ENCODE peak calls at places on chromosome 15, in five cellular contexts. O is H9, G is upper lobe of right lung, I is testis, L is A673. U is an unnamed sample. For H3K9me3, the result is how much of the 10 kb centered on the place peaks cover.

GRCh38 chr15:27826902-27827321 is 272.2 kb downstream of the OCA2 start:
- DNase-seq in O (no peak), G (no peak), I (no peak), L (no peak), U (no peak)

GRCh38 chr15:57018151-57018550 is 99.7 kb downstream of the TCF12 start:
- DNase-seq in O (no peak), G (no peak), I (no peak), L (peak), U (no peak)

GRCh38 chr15:81061490-81062235 is 60.9 kb downstream of the TLNRD1 start:
- DNase-seq in O (peak), G (no peak), I (no peak), L (no peak), U (no peak)

GRCh38 chr15:83682476-83683162 is 28.7 kb downstream of the ADAMTSL3 start:
- DNase-seq in O (no peak), G (no peak), I (no peak), L (no peak), U (no peak)

GRCh38 chr15:77992356-77993222 is 84.9 kb downstream of the TBC1D2B start:
- DNase-seq in O (no peak), G (no peak), I (no peak), L (no peak), U (peak)

GRCh38 chr15:53976844-53977392 is 1.3 kb upstream of the UNC13C start:
- DNase-seq in O (peak), G (no peak), I (peak), L (no peak), U (no peak)

GRCh38 chr15:92291900-92292299 is 101.8 kb upstream of the ST8SIA2 start:
- DNase-seq in O (no peak), G (no peak), I (no peak), L (no peak), U (no peak)

GRCh38 chr15:68656438-68656739 is 77.6 kb downstream of the CORO2B start:
- DNase-seq in O (no peak), G (peak), I (no peak), L (no peak), U (no peak)

GRCh38 chr15:92832992-92833438 is 67.1 kb upstream of the CHD2 start:
- DNase-seq in O (no peak), G (no peak), I (no peak), L (no peak), U (no peak)

GRCh38 chr15:65738649-65739048 is 53.4 kb downstream of the DENND4A start:
- DNase-seq in O (no peak), G (no peak), I (no peak), L (no peak), U (no peak)

GRCh38 chr15:99704444-99704838 is 28.8 kb downstream of the LYSMD4 start:
- DNase-seq in O (no peak), G (no peak), I (peak), L (peak), U (no peak)

GRCh38 chr15:96838088-96838487 is 507.6 kb downstream of the NR2F2 start:
- DNase-seq in O (no peak), G (no peak), I (no peak), L (peak), U (no peak)

GRCh38 chr15:32990071-32990470 is 204.4 kb downstream of the FMN1 start:
- DNase-seq in O (no peak), G (no peak), I (no peak), L (no peak), U (no peak)

GRCh38 chr15:51647128-51647562 is 24.6 kb upstream of the DMXL2 start:
- DNase-seq in O (no peak), G (no peak), I (peak), L (peak), U (no peak)

GRCh38 chr15:74262635-74263034 is 26.5 kb downstream of the CCDC33 start:
- DNase-seq in O (no peak), G (no peak), I (no peak), L (no peak), U (no peak)

GRCh38 chr15:70181626-70182255 is 84.0 kb upstream of the TLE3 start:
- DNase-seq in O (no peak), G (no peak), I (no peak), L (no peak), U (no peak)

GRCh38 chr15:51708013-51708412 is 26.7 kb downstream of the SCG3 start:
- DNase-seq in O (no peak), G (no peak), I (no peak), L (no peak), U (no peak)

GRCh38 chr15:26634319-26634718 is 138.5 kb downstream of the GABRB3 start:
- DNase-seq in O (no peak), G (no peak), I (no peak), L (no peak), U (no peak)

GRCh38 chr15:69557340-69558137 is 104.9 kb downstream of the RPLP1 start:
- DNase-seq in O (no peak), G (no peak), I (no peak), L (peak), U (no peak)

GRCh38 chr15:85316244-85316934 is 64.0 kb upstream of the AKAP13 start:
- DNase-seq in O (no peak), G (no peak), I (no peak), L (no peak), U (no peak)

GRCh38 chr15:39296955-39297354 is 283.9 kb upstream of the THBS1 start:
- DNase-seq in O (no peak), G (no peak), I (no peak), L (no peak), U (no peak)

GRCh38 chr15:38217788-38218609 is 34.6 kb upstream of the SPRED1 start:
- DNase-seq in O (no peak), G (no peak), I (no peak), L (no peak), U (no peak)

GRCh38 chr15:68391084-68391483 is 40.9 kb downstream of the ITGA11 start:
- DNase-seq in O (peak), G (peak), I (no peak), L (no peak), U (no peak)

GRCh38 chr15:29337156-29337959 is 67.7 kb upstream of the NSMCE3 start:
- DNase-seq in O (no peak), G (no peak), I (peak), L (no peak), U (no peak)

GRCh38 chr15:71314956-71315537 is 199.8 kb downstream of the THSD4 start:
- DNase-seq in O (no peak), G (no peak), I (no peak), L (no peak), U (no peak)

GRCh38 chr15:39084683-39085530 is 496.0 kb upstream of the THBS1 start:
- DNase-seq in O (no peak), G (no peak), I (peak), L (no peak), U (peak)

GRCh38 chr15:31358957-31359721 is 32.5 kb downstream of the KLF13 start:
- DNase-seq in O (no peak), G (peak), I (no peak), L (no peak), U (no peak)

GRCh38 chr15:97598353-97598798 is 362.1 kb upstream of the ARRDC4 start:
- DNase-seq in O (no peak), G (no peak), I (no peak), L (peak), U (no peak)

GRCh38 chr15:81338422-81339007 is 14.6 kb upstream of the STARD5 start:
- DNase-seq in O (no peak), G (no peak), I (no peak), L (peak), U (peak)

GRCh38 chr15:36156855-36157521 is 422.4 kb upstream of the CDIN1 start:
- DNase-seq in O (no peak), G (no peak), I (peak), L (peak), U (no peak)

GRCh38 chr15:31226011-31226410 is 100.6 kb upstream of the KLF13 start:
- DNase-seq in O (no peak), G (no peak), I (peak), L (no peak), U (no peak)

GRCh38 chr15:43516185-43516584 is 1.2 kb upstream of the MAP1A start:
- DNase-seq in O (no peak), G (peak), I (peak), L (peak), U (peak)

GRCh38 chr15:23912191-23912590 is 225.1 kb upstream of the NDN start:
- DNase-seq in O (peak), G (no peak), I (peak), L (no peak), U (no peak)

GRCh38 chr15:80070840-80071239 is 11.4 kb downstream of the ZFAND6 start:
- DNase-seq in O (no peak), G (no peak), I (no peak), L (peak), U (no peak)

GRCh38 chr15:82543155-82543554 is 2.9 kb upstream of the RPS17 start:
- DNase-seq in O (peak), G (no peak), I (no peak), L (no peak), U (no peak)

GRCh38 chr15:74794248-74794969 is 12.5 kb downstream of the CSK start:
- DNase-seq in O (no peak), G (no peak), I (no peak), L (no peak), U (no peak)

GRCh38 chr15:62112616-62113593 is 46.1 kb downstream of the C2CD4A start:
- DNase-seq in O (no peak), G (no peak), I (no peak), L (peak), U (no peak)

GRCh38 chr15:95784508-95784907 is 546.0 kb upstream of the NR2F2 start:
- DNase-seq in O (no peak), G (no peak), I (no peak), L (no peak), U (no peak)
- H3K9me3 ChIP-seq in O (under half), G (under half), I (under half), L (under half), U (under half)

GRCh38 chr15:46409879-46410278 is 775.0 kb downstream of the SQOR start:
- DNase-seq in O (no peak), G (no peak), I (no peak), L (no peak), U (no peak)
- H3K9me3 ChIP-seq in O (under half), G (under half), I (under half), L (under half), U (under half)

GRCh38 chr15:89409184-89409992 is 74.8 kb upstream of the POLG start:
- DNase-seq in O (no peak), G (no peak), I (no peak), L (no peak), U (no peak)

GRCh38 chr15:89408512-89409183 is 74.0 kb upstream of the POLG start:
- DNase-seq in O (no peak), G (no peak), I (no peak), L (no peak), U (no peak)

GRCh38 chr15:89406756-89407650 is 72.4 kb upstream of the POLG start:
- DNase-seq in O (peak), G (no peak), I (no peak), L (peak), U (no peak)

GRCh38 chr15:89404023-89404422 is 69.4 kb upstream of the POLG start:
- DNase-seq in O (no peak), G (no peak), I (no peak), L (no peak), U (no peak)

GRCh38 chr15:89406218-89406716 is 71.6 kb upstream of the POLG start:
- DNase-seq in O (no peak), G (no peak), I (no peak), L (no peak), U (no peak)
- H3K9me3 ChIP-seq in O (under half), G (under half), I (under half), L (under half), U (under half)

DNA sequence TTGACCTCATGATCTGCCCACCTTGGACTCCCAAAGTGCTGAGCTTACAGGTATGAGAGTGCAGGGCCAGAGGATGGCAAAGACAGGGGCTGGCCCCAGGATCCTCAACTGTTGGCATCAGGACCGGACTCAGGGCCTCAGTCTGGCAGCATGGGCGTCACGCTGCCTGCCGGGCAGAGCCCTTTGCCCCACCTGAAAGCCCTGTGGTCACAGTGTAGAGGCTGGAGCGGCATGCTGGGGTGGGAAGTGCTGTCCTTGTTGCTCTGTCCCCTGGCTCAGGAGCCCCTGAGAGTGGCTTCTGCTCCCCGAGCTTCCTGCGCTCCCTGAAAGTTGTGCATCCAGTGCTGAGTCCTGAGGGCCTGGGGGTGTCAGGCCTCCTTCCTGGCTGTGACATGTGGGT is 147.1 kb downstream of the OR4M2 start:
- DNase-seq in O (no peak), G (peak), I (no peak), L (no peak), U (no peak)
- H3K9me3 ChIP-seq in O (half or more), G (under half), I (under half), L (half or more), U (under half)